ENCODE peak calls at places on chromosomes 3 and 15, in four cellular contexts. W is DND-41, U is astrocyte, M is tibial nerve. H is an unnamed sample. For H3K36me3, the result is how much of the 10 kb centered on the place peaks cover.

GRCh38 chr15:70127288-70127746 is 29.6 kb upstream of the TLE3 start:
- DNase-seq in W (no peak), M (peak), U (no peak), H (no peak)

GRCh38 chr3:169664034-169664820 is 715 bp upstream of the MECOM start:
- DNase-seq in W (no peak), M (no peak), U (no peak), H (no peak)

GRCh38 chr3:120433662-120434331 is 17.0 kb downstream of the FSTL1 start:
- DNase-seq in U (no peak), W (no peak), M (no peak), H (no peak)

GRCh38 chr3:188954590-188955208 is 217.1 kb upstream of the TPRG1 start:
- DNase-seq in W (peak), M (peak), U (peak), H (peak)

GRCh38 chr3:132145833-132146232 is 111.0 kb upstream of the CPNE4 start:
- DNase-seq in W (no peak), M (no peak), U (no peak), H (no peak)

GRCh38 chr3:146241523-146242240 is 9.2 kb downstream of the PLSCR4 start:
- DNase-seq in M (no peak), U (peak), W (no peak), H (peak)

GRCh38 chr15:38670142-38671002 is 105.8 kb upstream of the RASGRP1 start:
- DNase-seq in U (no peak), M (no peak), W (peak), H (no peak)

GRCh38 chr3:23701711-23702110 is 104.0 kb upstream of the UBE2E1 start:
- DNase-seq in M (no peak), W (no peak), U (no peak), H (no peak)

GRCh38 chr3:189685854-189686253 is 54.7 kb downstream of the TP63 start:
- DNase-seq in W (no peak), M (no peak), U (peak), H (peak)

GRCh38 chr3:197003461-197004385 is 25.9 kb downstream of the MELTF start:
- DNase-seq in W (peak), M (no peak), U (no peak), H (no peak)

GRCh38 chr3:184129012-184129411 is 6.1 kb upstream of the EIF2B5 start:
- DNase-seq in U (peak), W (peak), M (no peak), H (peak)

GRCh38 chr15:39157902-39158301 is 423.0 kb upstream of the THBS1 start:
- DNase-seq in W (no peak), U (no peak), M (no peak), H (no peak)

DNA sequence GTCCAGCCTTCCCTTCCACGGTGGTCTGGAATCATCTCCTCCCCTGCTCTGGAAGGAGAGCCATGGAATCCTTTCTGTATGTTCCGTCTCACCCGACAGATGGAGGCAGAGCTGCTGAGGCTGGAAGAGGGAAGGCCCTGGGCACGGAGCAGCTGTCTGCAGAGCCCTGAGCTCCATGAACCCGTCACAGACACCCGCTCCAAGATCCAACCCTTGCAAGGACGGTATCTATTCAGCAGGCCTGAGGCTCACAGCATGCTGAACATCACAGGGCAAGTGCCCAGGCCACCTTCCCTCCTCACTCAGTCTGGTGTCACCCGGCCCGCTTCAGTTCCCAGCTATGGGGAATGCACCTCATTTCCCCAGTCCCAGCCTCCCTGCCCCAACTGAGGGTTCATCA is 103.9 kb downstream of the LRIG1 start:
- DNase-seq in M (no peak), W (no peak), U (no peak), H (no peak)
- H3K4me3 ChIP-seq in M (no peak), W (no peak), U (no peak), H (no peak)

DNA sequence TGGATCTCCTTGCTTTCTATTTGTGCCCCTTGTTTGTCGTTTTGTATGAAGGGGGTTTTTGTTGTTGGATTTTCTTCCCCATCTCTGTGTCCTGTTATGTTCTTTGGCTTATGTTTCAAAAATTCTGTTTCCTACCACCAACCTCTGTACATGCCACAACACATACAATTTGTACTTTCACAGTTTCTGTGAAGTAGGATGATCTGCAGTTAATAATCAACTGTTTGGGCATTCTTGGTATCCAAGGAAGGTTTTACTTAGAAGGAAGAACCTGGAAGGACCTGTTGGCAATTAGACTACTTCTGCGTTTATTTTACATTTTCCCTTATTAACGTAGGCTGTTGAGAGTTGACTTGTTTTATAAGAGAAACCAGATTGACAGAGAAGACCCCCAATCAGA is 8.3 kb downstream of the SETD5 start:
- DNase-seq in U (no peak), M (no peak), W (no peak), H (no peak)
- H3K27ac ChIP-seq in U (no peak), M (no peak), W (no peak), H (no peak)

DNA sequence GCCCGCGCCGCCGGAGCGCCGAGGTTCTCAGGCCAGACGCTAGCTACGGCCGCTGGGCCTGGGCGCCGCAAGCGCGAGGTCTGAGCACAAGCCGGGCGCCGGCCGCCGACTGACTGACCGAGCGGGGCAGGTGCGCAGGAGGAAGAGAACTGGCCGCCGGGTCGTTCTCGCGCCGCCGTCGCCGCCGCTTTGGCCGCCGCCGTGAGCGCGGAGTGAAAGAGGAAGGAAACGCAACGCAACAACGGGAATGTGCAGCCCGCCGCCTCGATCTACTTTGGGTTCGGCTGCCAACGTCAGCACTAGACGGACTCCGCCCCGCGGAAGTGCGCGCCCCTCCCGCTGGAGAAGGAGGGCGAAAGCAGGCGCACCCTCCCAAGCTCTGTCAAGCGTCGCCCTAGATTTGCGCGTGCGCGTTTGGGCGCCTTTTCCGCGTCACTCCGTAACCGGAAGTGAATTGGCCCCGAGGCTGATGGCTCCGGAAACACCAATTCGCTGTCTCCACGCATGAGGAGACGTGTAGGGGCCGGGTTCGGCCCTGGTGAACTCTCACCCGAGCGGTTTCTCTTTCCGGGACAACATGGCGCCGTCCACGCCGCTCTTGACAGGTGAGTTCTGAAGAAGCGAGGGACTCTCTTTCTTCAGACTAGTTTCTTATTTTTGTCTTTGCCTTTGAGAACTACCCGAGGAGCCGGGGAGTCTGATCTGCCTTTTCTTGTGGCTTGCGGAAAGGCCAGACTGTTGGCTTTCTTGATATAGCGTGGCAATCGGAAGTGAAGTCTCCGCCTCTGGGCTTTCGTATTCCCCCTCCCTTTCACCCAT is at the start of the genes EIF2A and SERP1:
- DNase-seq in W (peak), M (peak), U (peak), H (peak)
- H3K36me3 ChIP-seq in W (under half), M (under half), U (under half), H (under half)

DNA sequence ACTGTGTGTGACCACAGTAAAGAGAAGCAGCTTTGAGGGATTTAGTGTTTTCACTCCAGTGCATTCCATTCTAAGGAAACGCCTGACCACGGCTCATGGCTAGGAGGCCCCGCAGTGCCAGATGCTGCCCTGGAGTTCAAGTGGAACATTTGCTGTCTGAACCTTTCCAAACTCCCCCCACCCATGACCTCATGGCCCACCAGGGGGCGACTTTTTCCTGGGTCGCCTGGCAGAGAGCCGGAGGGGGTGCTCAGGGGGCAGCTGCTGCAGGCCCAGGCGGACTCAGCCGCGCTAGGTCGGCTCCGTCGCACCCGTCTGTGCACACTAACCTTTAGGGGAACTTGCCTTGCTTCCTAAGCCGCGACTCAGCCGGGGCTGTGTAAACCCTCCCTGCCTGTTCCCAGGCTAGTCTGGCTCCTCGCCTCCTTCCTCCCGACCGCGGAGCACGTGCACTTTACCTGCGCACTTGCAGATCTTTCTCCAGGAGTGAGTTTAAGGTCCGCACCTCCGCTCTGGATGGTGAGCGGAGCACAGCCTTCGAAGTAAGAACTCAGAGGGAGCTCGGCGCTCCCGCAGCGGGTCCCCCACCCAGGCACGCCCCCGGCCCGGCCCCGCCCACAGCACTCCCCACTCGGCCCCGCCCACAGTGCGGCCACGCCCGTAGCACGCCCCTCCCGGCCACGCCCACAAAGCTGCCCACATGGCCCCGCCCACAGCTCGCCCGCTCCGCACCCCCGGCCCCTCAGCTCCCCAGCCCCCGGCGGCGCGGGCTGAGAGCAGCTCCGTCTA is at the start of gene OCA2:
- DNase-seq in W (no peak), M (no peak), U (peak), H (no peak)
- H3K4me3 ChIP-seq in W (no peak), M (no peak), U (peak), H (peak)

GRCh38 chr3:76873509-76874242 is 166.2 kb upstream of the ROBO2 start:
- DNase-seq in M (no peak), U (no peak), W (no peak), H (no peak)
- H3K27ac ChIP-seq in M (no peak), U (no peak), W (no peak), H (no peak)

GRCh38 chr3:157107644-157108133 is 52.3 kb downstream of the CCNL1 start:
- DNase-seq in M (no peak), U (no peak), W (no peak), H (no peak)
- H3K36me3 ChIP-seq in M (under half), U (under half), W (under half), H (under half)

H was measured in brain microvascular endothelial cell.